ENCODE peak calls at places on chromosomes 16 and 17, in four cellular contexts. One of them, this sample, is unnamed.

GRCh38 chr17:63961355-63962207 is 11.1 kb downstream of the SCN4A start:
- DNase-seq in CD4-positive, alpha-beta T cell: no peak
- DNase-seq in HEK293T: peak; percentile 98
- DNase-seq in activated T-helper 1 cell treated with anti-CD3 and anti-CD28 coated beads, Interleukin-2, amount 50 U/mL, for 16 hours: no peak
- DNase-seq in this sample: peak; percentile 24

GRCh38 chr16:10181196-10182162 is 749 bp downstream of the GRIN2A start:
- DNase-seq in CD4-positive, alpha-beta T cell: no peak
- DNase-seq in HEK293T: peak; percentile 79
- DNase-seq in activated T-helper 1 cell treated with anti-CD3 and anti-CD28 coated beads, Interleukin-2, amount 50 U/mL, for 16 hours: no peak
- DNase-seq in this sample: no peak

GRCh38 chr17:48570325-48571023 is 7.7 kb downstream of the HOXB4 start:
- DNase-seq in CD4-positive, alpha-beta T cell: no peak
- DNase-seq in HEK293T: no peak
- DNase-seq in activated T-helper 1 cell treated with anti-CD3 and anti-CD28 coated beads, Interleukin-2, amount 50 U/mL, for 16 hours: no peak
- DNase-seq in this sample: no peak

GRCh38 chr17:80364091-80364691 is 50.8 kb upstream of the ENDOV start:
- DNase-seq in CD4-positive, alpha-beta T cell: no peak
- DNase-seq in HEK293T: peak; percentile 51
- DNase-seq in activated T-helper 1 cell treated with anti-CD3 and anti-CD28 coated beads, Interleukin-2, amount 50 U/mL, for 16 hours: no peak
- DNase-seq in this sample: no peak

GRCh38 chr16:2212362-2213324 is 2.0 kb upstream of the BRICD5 start:
- DNase-seq in CD4-positive, alpha-beta T cell: no peak
- DNase-seq in HEK293T: no peak
- DNase-seq in activated T-helper 1 cell treated with anti-CD3 and anti-CD28 coated beads, Interleukin-2, amount 50 U/mL, for 16 hours: no peak
- DNase-seq in this sample: no peak

GRCh38 chr16:78505544-78506371 is 406.3 kb downstream of the WWOX start:
- DNase-seq in CD4-positive, alpha-beta T cell: no peak
- DNase-seq in HEK293T: no peak
- DNase-seq in activated T-helper 1 cell treated with anti-CD3 and anti-CD28 coated beads, Interleukin-2, amount 50 U/mL, for 16 hours: no peak
- DNase-seq in this sample: no peak

GRCh38 chr16:18068477-18068876 is 268.1 kb downstream of the NPIPA8 start:
- DNase-seq in CD4-positive, alpha-beta T cell: no peak
- DNase-seq in HEK293T: no peak
- DNase-seq in activated T-helper 1 cell treated with anti-CD3 and anti-CD28 coated beads, Interleukin-2, amount 50 U/mL, for 16 hours: no peak
- DNase-seq in this sample: no peak

GRCh38 chr16:28263305-28263704 is 29.0 kb upstream of the SBK1 start:
- DNase-seq in CD4-positive, alpha-beta T cell: no peak
- DNase-seq in HEK293T: no peak
- DNase-seq in activated T-helper 1 cell treated with anti-CD3 and anti-CD28 coated beads, Interleukin-2, amount 50 U/mL, for 16 hours: no peak
- DNase-seq in this sample: no peak

GRCh38 chr17:82793974-82794620 is 42.2 kb downstream of the TBCD start:
- DNase-seq in CD4-positive, alpha-beta T cell: no peak
- DNase-seq in HEK293T: no peak
- DNase-seq in activated T-helper 1 cell treated with anti-CD3 and anti-CD28 coated beads, Interleukin-2, amount 50 U/mL, for 16 hours: no peak
- DNase-seq in this sample: no peak

GRCh38 chr16:29808219-29808900 is 2.0 kb downstream of the MAZ start:
- DNase-seq in CD4-positive, alpha-beta T cell: no peak
- DNase-seq in HEK293T: no peak
- DNase-seq in activated T-helper 1 cell treated with anti-CD3 and anti-CD28 coated beads, Interleukin-2, amount 50 U/mL, for 16 hours: no peak
- DNase-seq in this sample: no peak

GRCh38 chr17:39175695-39176093 is 9.7 kb upstream of the ARL5C start:
- DNase-seq in CD4-positive, alpha-beta T cell: no peak
- DNase-seq in HEK293T: no peak
- DNase-seq in activated T-helper 1 cell treated with anti-CD3 and anti-CD28 coated beads, Interleukin-2, amount 50 U/mL, for 16 hours: no peak
- DNase-seq in this sample: no peak

GRCh38 chr17:79945591-79946255 is 89.9 kb downstream of the TBC1D16 start:
- DNase-seq in CD4-positive, alpha-beta T cell: no peak
- DNase-seq in HEK293T: no peak
- DNase-seq in activated T-helper 1 cell treated with anti-CD3 and anti-CD28 coated beads, Interleukin-2, amount 50 U/mL, for 16 hours: no peak
- DNase-seq in this sample: no peak

GRCh38 chr17:72534776-72535175 is 414.0 kb downstream of the SOX9 start:
- DNase-seq in CD4-positive, alpha-beta T cell: no peak
- DNase-seq in HEK293T: no peak
- DNase-seq in activated T-helper 1 cell treated with anti-CD3 and anti-CD28 coated beads, Interleukin-2, amount 50 U/mL, for 16 hours: no peak
- DNase-seq in this sample: no peak

GRCh38 chr16:84082835-84083569 is 33.7 kb downstream of the MBTPS1 start:
- DNase-seq in CD4-positive, alpha-beta T cell: no peak
- DNase-seq in HEK293T: no peak
- DNase-seq in activated T-helper 1 cell treated with anti-CD3 and anti-CD28 coated beads, Interleukin-2, amount 50 U/mL, for 16 hours: no peak
- DNase-seq in this sample: no peak

GRCh38 chr17:79026345-79027273 is 2.6 kb downstream of the C1QTNF1 start:
- DNase-seq in CD4-positive, alpha-beta T cell: no peak
- DNase-seq in HEK293T: no peak
- DNase-seq in activated T-helper 1 cell treated with anti-CD3 and anti-CD28 coated beads, Interleukin-2, amount 50 U/mL, for 16 hours: no peak
- DNase-seq in this sample: no peak

GRCh38 chr17:81684442-81684911 is 666 bp downstream of the HGS start:
- DNase-seq in CD4-positive, alpha-beta T cell: no peak
- DNase-seq in HEK293T: no peak
- DNase-seq in activated T-helper 1 cell treated with anti-CD3 and anti-CD28 coated beads, Interleukin-2, amount 50 U/mL, for 16 hours: no peak
- DNase-seq in this sample: no peak

GRCh38 chr16:19377864-19378263 is 39.8 kb upstream of the TMC5 start:
- DNase-seq in CD4-positive, alpha-beta T cell: no peak
- DNase-seq in HEK293T: no peak
- DNase-seq in activated T-helper 1 cell treated with anti-CD3 and anti-CD28 coated beads, Interleukin-2, amount 50 U/mL, for 16 hours: no peak
- DNase-seq in this sample: no peak

GRCh38 chr16:49899991-49900690 is 44.2 kb upstream of the ZNF423 start:
- DNase-seq in CD4-positive, alpha-beta T cell: no peak
- DNase-seq in HEK293T: no peak
- DNase-seq in activated T-helper 1 cell treated with anti-CD3 and anti-CD28 coated beads, Interleukin-2, amount 50 U/mL, for 16 hours: no peak
- DNase-seq in this sample: no peak

GRCh38 chr16:82672676-82673075 is 45.9 kb downstream of the CDH13 start:
- DNase-seq in CD4-positive, alpha-beta T cell: no peak
- DNase-seq in HEK293T: no peak
- DNase-seq in activated T-helper 1 cell treated with anti-CD3 and anti-CD28 coated beads, Interleukin-2, amount 50 U/mL, for 16 hours: no peak
- DNase-seq in this sample: no peak

GRCh38 chr17:32609085-32609484 is 122.3 kb downstream of the CDK5R1 start:
- DNase-seq in CD4-positive, alpha-beta T cell: peak; percentile 58
- DNase-seq in HEK293T: no peak
- DNase-seq in activated T-helper 1 cell treated with anti-CD3 and anti-CD28 coated beads, Interleukin-2, amount 50 U/mL, for 16 hours: peak; percentile 57
- DNase-seq in this sample: peak; percentile 17

GRCh38 chr17:17363638-17364337 is 60.6 kb downstream of the NT5M start:
- DNase-seq in CD4-positive, alpha-beta T cell: no peak
- DNase-seq in HEK293T: no peak
- DNase-seq in activated T-helper 1 cell treated with anti-CD3 and anti-CD28 coated beads, Interleukin-2, amount 50 U/mL, for 16 hours: no peak
- DNase-seq in this sample: no peak

GRCh38 chr16:66502020-66502913 is 47.7 kb downstream of the TK2 start:
- DNase-seq in CD4-positive, alpha-beta T cell: no peak
- DNase-seq in HEK293T: no peak
- DNase-seq in activated T-helper 1 cell treated with anti-CD3 and anti-CD28 coated beads, Interleukin-2, amount 50 U/mL, for 16 hours: no peak
- DNase-seq in this sample: no peak

GRCh38 chr17:26773189-26774188 is 520.4 kb upstream of the WSB1 start:
- DNase-seq in CD4-positive, alpha-beta T cell: no peak
- DNase-seq in HEK293T: no peak
- DNase-seq in activated T-helper 1 cell treated with anti-CD3 and anti-CD28 coated beads, Interleukin-2, amount 50 U/mL, for 16 hours: no peak
- DNase-seq in this sample: no peak

GRCh38 chr16:55543470-55543869 is 23.0 kb upstream of the CAPNS2 start:
- DNase-seq in CD4-positive, alpha-beta T cell: no peak
- DNase-seq in HEK293T: no peak
- DNase-seq in activated T-helper 1 cell treated with anti-CD3 and anti-CD28 coated beads, Interleukin-2, amount 50 U/mL, for 16 hours: no peak
- DNase-seq in this sample: no peak